ENCODE peak calls at places on chromosomes 1 and 21, in six cellular contexts. I, X, C, Z, A and J are unnamed samples.

GRCh38 chr21:34074283-34075098 is 1.1 kb downstream of the MRPS6 start:
- DNase-seq in I (peak), X (no peak), C (no peak), Z (no peak), A (peak), J (peak)

GRCh38 chr1:75265792-75266191 is 131.6 kb downstream of the LHX8 start:
- DNase-seq in I (no peak), X (peak), C (no peak), Z (peak), A (peak), J (peak)

GRCh38 chr1:154730251-154730650 is 122.3 kb upstream of the ADAR start:
- DNase-seq in I (no peak), X (peak), C (no peak), Z (no peak), A (peak), J (peak)

GRCh38 chr1:191490303-191490702 is 668.0 kb upstream of the RGS18 start:
- DNase-seq in I (no peak), X (no peak), C (no peak), Z (no peak), A (no peak), J (no peak)

GRCh38 chr1:58089898-58090535 is 456.5 kb downstream of the OMA1 start:
- DNase-seq in I (no peak), X (no peak), C (no peak), Z (no peak), A (no peak), J (no peak)

GRCh38 chr1:196105901-196106300 is 502.3 kb downstream of the KCNT2 start:
- DNase-seq in I (no peak), X (no peak), C (no peak), Z (no peak), A (no peak), J (no peak)

GRCh38 chr1:31760901-31761470 is 3.2 kb downstream of the ADGRB2 start:
- DNase-seq in I (no peak), X (peak), C (peak), Z (peak), A (peak), J (peak)

GRCh38 chr1:48194801-48195200 is 27.7 kb upstream of the SLC5A9 start:
- DNase-seq in I (no peak), X (no peak), C (no peak), Z (no peak), A (no peak), J (no peak)

GRCh38 chr1:244049969-244050834 is 881 bp upstream of the ZBTB18 start:
- DNase-seq in I (no peak), X (peak), C (peak), Z (peak), A (peak), J (peak)

GRCh38 chr21:46568562-46568961 is 36.3 kb downstream of the S100B start:
- DNase-seq in I (no peak), X (no peak), C (no peak), Z (no peak), A (no peak), J (no peak)

GRCh38 chr1:68322837-68323687 is 90.7 kb upstream of the WLS start:
- DNase-seq in I (no peak), X (no peak), C (no peak), Z (no peak), A (no peak), J (no peak)

GRCh38 chr1:204445860-204446412 is 34.3 kb upstream of the PPP1R15B start:
- DNase-seq in I (peak), X (no peak), C (peak), Z (no peak), A (peak), J (peak)

GRCh38 chr1:34415140-34415539 is 238.4 kb downstream of the C1orf94 start:
- DNase-seq in I (no peak), X (peak), C (no peak), Z (no peak), A (no peak), J (no peak)

GRCh38 chr21:45505416-45506021 is 36.7 kb downstream of the SLC19A1 start:
- DNase-seq in I (no peak), X (no peak), C (no peak), Z (peak), A (no peak), J (peak)